ENCODE peak calls at places on chromosome 13, in eight cellular contexts. One of them, this sample, is unnamed.

GRCh38 chr13:36850790-36851438 is 31.9 kb downstream of the RFXAP start:
- DNase-seq in AG04450: no peak
- DNase-seq in body of pancreas: no peak
- DNase-seq in thoracic aorta: no peak
- DNase-seq in HAP-1: peak
- DNase-seq in kidney: no peak
- DNase-seq in fibroblast of mammary gland: peak
- DNase-seq in tibial artery: no peak
- DNase-seq in this sample: no peak

GRCh38 chr13:40315416-40316064 is 350.9 kb downstream of the FOXO1 start:
- DNase-seq in AG04450: no peak
- DNase-seq in body of pancreas: peak
- DNase-seq in thoracic aorta: no peak
- DNase-seq in HAP-1: no peak
- DNase-seq in kidney: peak
- DNase-seq in fibroblast of mammary gland: no peak
- DNase-seq in tibial artery: no peak
- DNase-seq in this sample: no peak

GRCh38 chr13:76222511-76222910 is 586.4 kb downstream of the LMO7 start:
- DNase-seq in AG04450: no peak
- DNase-seq in body of pancreas: no peak
- DNase-seq in thoracic aorta: no peak
- DNase-seq in HAP-1: no peak
- DNase-seq in kidney: no peak
- DNase-seq in fibroblast of mammary gland: no peak
- DNase-seq in tibial artery: no peak
- DNase-seq in this sample: no peak

GRCh38 chr13:48155850-48156249 is 60.9 kb upstream of the MED4 start:
- DNase-seq in AG04450: no peak
- DNase-seq in body of pancreas: no peak
- DNase-seq in thoracic aorta: no peak
- DNase-seq in HAP-1: no peak
- DNase-seq in kidney: no peak
- DNase-seq in fibroblast of mammary gland: peak
- DNase-seq in tibial artery: no peak
- DNase-seq in this sample: peak

GRCh38 chr13:111025310-111025709 is 89.8 kb upstream of the ARHGEF7 start:
- DNase-seq in AG04450: no peak
- DNase-seq in body of pancreas: no peak
- DNase-seq in thoracic aorta: no peak
- DNase-seq in HAP-1: no peak
- DNase-seq in kidney: no peak
- DNase-seq in fibroblast of mammary gland: no peak
- DNase-seq in tibial artery: no peak
- DNase-seq in this sample: no peak

GRCh38 chr13:47175172-47175806 is 278.4 kb upstream of the HTR2A start:
- DNase-seq in AG04450: peak
- DNase-seq in body of pancreas: no peak
- DNase-seq in thoracic aorta: no peak
- DNase-seq in HAP-1: no peak
- DNase-seq in kidney: no peak
- DNase-seq in fibroblast of mammary gland: peak
- DNase-seq in tibial artery: no peak
- DNase-seq in this sample: peak

GRCh38 chr13:106513025-106513424 is 22.4 kb downstream of the EFNB2 start:
- DNase-seq in AG04450: no peak
- DNase-seq in body of pancreas: no peak
- DNase-seq in thoracic aorta: no peak
- DNase-seq in HAP-1: no peak
- DNase-seq in kidney: no peak
- DNase-seq in fibroblast of mammary gland: peak
- DNase-seq in tibial artery: no peak
- DNase-seq in this sample: no peak

GRCh38 chr13:97367427-97367826 is 66.5 kb upstream of the RAP2A start:
- DNase-seq in AG04450: peak
- DNase-seq in body of pancreas: no peak
- DNase-seq in thoracic aorta: no peak
- DNase-seq in HAP-1: peak
- DNase-seq in kidney: peak
- DNase-seq in fibroblast of mammary gland: peak
- DNase-seq in tibial artery: no peak
- DNase-seq in this sample: peak

GRCh38 chr13:65488606-65489005 is 1741.5 kb downstream of the PCDH9 start:
- DNase-seq in AG04450: no peak
- DNase-seq in body of pancreas: no peak
- DNase-seq in thoracic aorta: no peak
- DNase-seq in HAP-1: no peak
- DNase-seq in kidney: no peak
- DNase-seq in fibroblast of mammary gland: no peak
- DNase-seq in tibial artery: no peak
- DNase-seq in this sample: no peak

GRCh38 chr13:75636339-75637095 is 387 bp downstream of the LMO7 start:
- DNase-seq in AG04450: no peak
- DNase-seq in body of pancreas: peak
- DNase-seq in thoracic aorta: no peak
- DNase-seq in HAP-1: peak
- DNase-seq in kidney: peak
- DNase-seq in fibroblast of mammary gland: no peak
- DNase-seq in tibial artery: no peak
- DNase-seq in this sample: no peak

GRCh38 chr13:21230516-21230915 is 54.1 kb downstream of the MRPL57 start:
- DNase-seq in AG04450: no peak
- DNase-seq in body of pancreas: no peak
- DNase-seq in thoracic aorta: no peak
- DNase-seq in HAP-1: no peak
- DNase-seq in kidney: no peak
- DNase-seq in fibroblast of mammary gland: no peak
- DNase-seq in tibial artery: no peak
- DNase-seq in this sample: no peak

GRCh38 chr13:99067160-99067985 is 89.5 kb upstream of the DOCK9 start:
- DNase-seq in AG04450: no peak
- DNase-seq in body of pancreas: no peak
- DNase-seq in thoracic aorta: no peak
- DNase-seq in HAP-1: no peak
- DNase-seq in kidney: no peak
- DNase-seq in fibroblast of mammary gland: peak
- DNase-seq in tibial artery: no peak
- DNase-seq in this sample: peak

GRCh38 chr13:26529441-26529840 is 28.0 kb upstream of the WASF3 start:
- DNase-seq in AG04450: peak
- DNase-seq in body of pancreas: peak
- DNase-seq in thoracic aorta: no peak
- DNase-seq in HAP-1: peak
- DNase-seq in kidney: no peak
- DNase-seq in fibroblast of mammary gland: peak
- DNase-seq in tibial artery: no peak
- DNase-seq in this sample: peak

GRCh38 chr13:94384217-94384905 is 95.1 kb downstream of the DCT start:
- DNase-seq in AG04450: peak
- DNase-seq in body of pancreas: no peak
- DNase-seq in thoracic aorta: no peak
- DNase-seq in HAP-1: no peak
- DNase-seq in kidney: no peak
- DNase-seq in fibroblast of mammary gland: no peak
- DNase-seq in tibial artery: no peak
- DNase-seq in this sample: no peak

GRCh38 chr13:78958019-78958418 is 299.1 kb upstream of the OBI1 start:
- DNase-seq in AG04450: no peak
- DNase-seq in body of pancreas: no peak
- DNase-seq in thoracic aorta: no peak
- DNase-seq in HAP-1: no peak
- DNase-seq in kidney: no peak
- DNase-seq in fibroblast of mammary gland: no peak
- DNase-seq in tibial artery: no peak
- DNase-seq in this sample: no peak

GRCh38 chr13:95367309-95367843 is 66.1 kb upstream of the ABCC4 start:
- DNase-seq in AG04450: no peak
- DNase-seq in body of pancreas: no peak
- DNase-seq in thoracic aorta: no peak
- DNase-seq in HAP-1: no peak
- DNase-seq in kidney: no peak
- DNase-seq in fibroblast of mammary gland: peak
- DNase-seq in tibial artery: no peak
- DNase-seq in this sample: no peak

GRCh38 chr13:21849323-21849722 is 178.4 kb downstream of the FGF9 start:
- DNase-seq in AG04450: no peak
- DNase-seq in body of pancreas: peak
- DNase-seq in thoracic aorta: no peak
- DNase-seq in HAP-1: no peak
- DNase-seq in kidney: no peak
- DNase-seq in fibroblast of mammary gland: peak
- DNase-seq in tibial artery: no peak
- DNase-seq in this sample: no peak

DNA sequence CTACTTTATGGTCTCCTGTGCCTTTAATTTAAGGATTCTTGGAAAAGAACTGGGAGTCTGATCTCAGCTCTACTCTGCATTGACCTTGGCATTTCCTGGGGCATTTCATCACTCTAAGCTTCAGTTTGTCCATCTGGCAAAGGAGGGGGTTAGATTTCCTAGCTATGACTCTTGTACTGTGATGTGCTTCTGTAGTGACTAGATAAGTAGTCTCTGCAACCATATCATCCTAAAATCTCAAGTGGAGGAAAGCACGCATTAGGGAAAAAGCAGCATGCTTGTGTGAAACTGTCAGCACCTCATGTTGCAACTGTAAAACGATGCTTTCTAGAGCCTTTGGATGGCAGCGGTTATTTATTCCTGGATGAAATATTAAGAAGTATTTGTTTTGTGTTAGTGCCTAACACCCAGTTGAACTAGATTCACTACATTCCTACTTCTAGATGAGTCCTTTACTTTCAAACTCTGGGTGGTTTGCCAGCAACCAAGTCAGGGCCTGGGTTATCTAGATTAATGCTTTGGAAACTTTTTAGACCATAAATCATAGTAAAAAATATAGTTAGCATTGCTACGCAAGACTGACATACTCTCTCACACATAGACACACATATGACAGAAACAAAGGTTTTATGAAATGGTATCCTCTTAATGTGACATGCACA is 6.8 kb downstream of the WDFY2 start:
- DNase-seq in AG04450: peak
- DNase-seq in body of pancreas: peak
- DNase-seq in thoracic aorta: no peak
- DNase-seq in HAP-1: no peak
- DNase-seq in kidney: no peak
- DNase-seq in fibroblast of mammary gland: peak
- DNase-seq in tibial artery: peak
- DNase-seq in this sample: no peak
- H3K4me3 ChIP-seq in AG04450: no peak
- H3K4me3 ChIP-seq in body of pancreas: no peak
- H3K4me3 ChIP-seq in thoracic aorta: peak
- H3K4me3 ChIP-seq in HAP-1: no peak
- H3K4me3 ChIP-seq in kidney: peak
- H3K4me3 ChIP-seq in fibroblast of mammary gland: peak
- H3K4me3 ChIP-seq in tibial artery: no peak
- H3K4me3 ChIP-seq in this sample: no peak

GRCh38 chr13:113129480-113129879 is 6.9 kb downstream of the F10 start:
- DNase-seq in AG04450: no peak
- DNase-seq in body of pancreas: peak
- DNase-seq in thoracic aorta: no peak
- DNase-seq in HAP-1: no peak
- DNase-seq in kidney: peak
- DNase-seq in fibroblast of mammary gland: no peak
- DNase-seq in tibial artery: no peak
- DNase-seq in this sample: no peak
- H3K4me3 ChIP-seq in AG04450: no peak
- H3K4me3 ChIP-seq in body of pancreas: no peak
- H3K4me3 ChIP-seq in thoracic aorta: peak
- H3K4me3 ChIP-seq in HAP-1: no peak
- H3K4me3 ChIP-seq in kidney: no peak
- H3K4me3 ChIP-seq in fibroblast of mammary gland: no peak
- H3K4me3 ChIP-seq in tibial artery: peak
- H3K4me3 ChIP-seq in this sample: no peak

GRCh38 chr13:68030152-68030809 is 800.1 kb upstream of the PCDH9 start:
- DNase-seq in AG04450: no peak
- DNase-seq in body of pancreas: no peak
- DNase-seq in thoracic aorta: no peak
- DNase-seq in HAP-1: no peak
- DNase-seq in kidney: no peak
- DNase-seq in fibroblast of mammary gland: no peak
- DNase-seq in tibial artery: no peak
- DNase-seq in this sample: no peak
- H3K4me3 ChIP-seq in AG04450: no peak
- H3K4me3 ChIP-seq in body of pancreas: no peak
- H3K4me3 ChIP-seq in thoracic aorta: no peak
- H3K4me3 ChIP-seq in HAP-1: no peak
- H3K4me3 ChIP-seq in kidney: no peak
- H3K4me3 ChIP-seq in fibroblast of mammary gland: no peak
- H3K4me3 ChIP-seq in tibial artery: no peak
- H3K4me3 ChIP-seq in this sample: no peak

DNA sequence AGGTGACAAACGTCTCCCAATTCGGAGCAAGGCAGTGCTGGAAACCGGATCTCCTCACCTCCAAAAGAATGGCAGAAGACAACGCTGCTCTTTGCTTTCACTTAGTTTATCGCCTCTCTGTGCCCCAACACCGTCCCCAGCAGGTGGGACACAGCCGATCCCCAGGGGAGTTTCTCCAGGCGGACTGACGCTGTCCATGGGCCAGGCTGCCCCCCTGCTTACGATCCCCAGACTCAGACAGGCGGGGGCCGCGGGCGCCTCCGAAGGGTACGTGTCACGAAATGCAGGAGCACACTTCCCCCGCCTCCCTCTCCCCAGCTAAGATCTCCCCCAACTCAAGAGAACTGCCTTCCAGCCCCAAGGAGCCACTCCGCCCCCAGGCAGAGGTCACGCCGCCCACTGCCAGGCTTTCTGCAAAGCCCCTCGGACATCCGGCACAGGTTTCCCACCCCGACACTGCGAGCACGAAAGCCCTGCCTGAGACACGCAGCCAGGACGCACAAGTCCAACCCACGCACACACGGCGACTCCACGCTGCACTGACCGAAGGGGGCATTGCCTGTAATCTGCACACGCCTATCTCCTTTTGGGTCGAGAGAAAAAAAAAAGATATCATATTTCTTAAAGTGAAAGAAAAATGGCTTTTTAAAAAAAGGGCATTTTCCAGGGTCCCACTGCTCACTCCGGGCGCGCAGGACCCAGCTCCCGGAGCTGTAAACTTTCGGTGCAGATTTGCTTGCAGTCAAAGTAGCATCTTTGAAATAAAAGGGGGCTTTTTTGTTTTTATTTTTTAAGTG is 1.9 kb downstream of the SPRY2 start:
- DNase-seq in AG04450: peak
- DNase-seq in body of pancreas: peak
- DNase-seq in thoracic aorta: peak
- DNase-seq in HAP-1: peak
- DNase-seq in kidney: peak
- DNase-seq in fibroblast of mammary gland: peak
- DNase-seq in tibial artery: peak
- DNase-seq in this sample: no peak
- H3K4me3 ChIP-seq in AG04450: peak
- H3K4me3 ChIP-seq in body of pancreas: peak
- H3K4me3 ChIP-seq in thoracic aorta: peak
- H3K4me3 ChIP-seq in HAP-1: peak
- H3K4me3 ChIP-seq in kidney: peak
- H3K4me3 ChIP-seq in fibroblast of mammary gland: peak
- H3K4me3 ChIP-seq in tibial artery: peak
- H3K4me3 ChIP-seq in this sample: peak

This sample was measured in epithelial cell of proximal tubule.